ENCODE peak calls at places on chromosomes 4 and X, in six cellular contexts. S is astrocyte of the spinal cord, D is EL, R is Peyer's patch, K is OCI-M1, E is GM13976. U is an unnamed sample.

GRCh38 chr4:81019016-81019415 is 11.5 kb upstream of the BMP3 start:
- DNase-seq in S (no peak), D (no peak), R (no peak), K (peak), E (no peak), U (no peak)

GRCh38 chrX:45187731-45188130 is 12.9 kb downstream of the DIPK2B start:
- DNase-seq in S (no peak), D (no peak), R (no peak), K (no peak), E (no peak), U (no peak)

GRCh38 chrX:136725446-136726104 is 55.2 kb downstream of the ARHGEF6 start:
- DNase-seq in S (peak), D (peak), R (no peak), K (no peak), E (no peak), U (no peak)

GRCh38 chr4:147707892-147708672 is 23.8 kb upstream of the ARHGAP10 start:
- DNase-seq in S (peak), D (peak), R (no peak), K (peak), E (peak), U (peak)

GRCh38 chr4:157978680-157979361 is 194.0 kb downstream of the GASK1B start:
- DNase-seq in S (peak), D (peak), R (peak), K (peak), E (peak), U (peak)

GRCh38 chr4:78056265-78057129 is 626 bp upstream of the FRAS1 start:
- DNase-seq in S (peak), D (peak), R (peak), K (peak), E (peak), U (peak)

GRCh38 chr4:108466936-108467902 is 153.2 kb upstream of the RPL34 start:
- DNase-seq in S (peak), D (peak), R (no peak), K (peak), E (peak), U (peak)

GRCh38 chr4:74370912-74371311 is 6.0 kb downstream of the EREG start:
- DNase-seq in S (peak), D (peak), R (no peak), K (peak), E (peak), U (peak)

GRCh38 chr4:86233681-86234080 is 126.2 kb downstream of the MAPK10 start:
- DNase-seq in S (peak), D (peak), R (no peak), K (no peak), E (no peak), U (no peak)

GRCh38 chr4:177487977-177488376 is 45.7 kb upstream of the AGA start:
- DNase-seq in S (no peak), D (no peak), R (no peak), K (no peak), E (no peak), U (no peak)

GRCh38 chr4:184147858-184148799 is 69.5 kb downstream of the ENPP6 start:
- DNase-seq in S (no peak), D (no peak), R (no peak), K (peak), E (no peak), U (no peak)

GRCh38 chr4:83110222-83110945 is 4.1 kb downstream of the PLAC8 start:
- DNase-seq in S (peak), D (peak), R (peak), K (peak), E (peak), U (peak)

GRCh38 chr4:153637201-153637600 is 46.9 kb upstream of the TLR2 start:
- DNase-seq in S (no peak), D (no peak), R (no peak), K (no peak), E (no peak), U (no peak)

GRCh38 chr4:11230888-11231287 is 197.8 kb downstream of the HS3ST1 start:
- DNase-seq in S (no peak), D (no peak), R (no peak), K (no peak), E (no peak), U (no peak)

GRCh38 chr4:15400911-15401671 is 26.7 kb upstream of the C1QTNF7 start:
- DNase-seq in S (peak), D (peak), R (no peak), K (no peak), E (no peak), U (no peak)

GRCh38 chr4:140095694-140096482 is 58.1 kb downstream of the MAML3 start:
- DNase-seq in S (peak), D (peak), R (no peak), K (peak), E (no peak), U (peak)

GRCh38 chrX:34053931-34054330 is 78.2 kb downstream of the FAM47A start:
- DNase-seq in S (no peak), D (no peak), R (no peak), K (no peak), E (no peak), U (no peak)

GRCh38 chrX:68640661-68641060 is 6.8 kb upstream of the STARD8 start:
- DNase-seq in S (no peak), D (no peak), R (no peak), K (no peak), E (no peak), U (no peak)

GRCh38 chrX:121902463-121902862 is 855.1 kb downstream of the GLUD2 start:
- DNase-seq in S (no peak), D (no peak), R (no peak), K (no peak), E (no peak), U (peak)

GRCh38 chr4:136443006-136443405 is 1089.3 kb downstream of the PCDH18 start:
- DNase-seq in S (no peak), D (no peak), R (no peak), K (no peak), E (no peak), U (no peak)

GRCh38 chr4:67875011-67875410 is 8.8 kb downstream of the TMPRSS11D start:
- DNase-seq in S (no peak), D (no peak), R (no peak), K (no peak), E (no peak), U (no peak)

GRCh38 chr4:151638295-151638858 is 122.4 kb downstream of the GATB start:
- DNase-seq in S (no peak), D (no peak), R (no peak), K (no peak), E (no peak), U (no peak)

GRCh38 chr4:145842224-145842887 is 96.3 kb downstream of the ZNF827 start:
- DNase-seq in S (peak), D (peak), R (no peak), K (no peak), E (no peak), U (no peak)

GRCh38 chrX:155216940-155217450 is 735 bp downstream of the VBP1 start:
- DNase-seq in S (no peak), D (no peak), R (no peak), K (peak), E (no peak), U (peak)

GRCh38 chrX:47316276-47317025 is 53.9 kb upstream of the ZNF157 start:
- DNase-seq in S (peak), D (no peak), R (no peak), K (no peak), E (no peak), U (no peak)

GRCh38 chr4:84821064-84821463 is 145.4 kb downstream of the WDFY3 start:
- DNase-seq in S (no peak), D (no peak), R (no peak), K (no peak), E (no peak), U (no peak)

GRCh38 chr4:146567396-146567795 is 45.7 kb upstream of the SLC10A7 start:
- DNase-seq in S (no peak), D (peak), R (no peak), K (no peak), E (no peak), U (no peak)

U was measured in GM13977.